ENCODE peak calls at places on chromosomes 1 and 21, in seven cellular contexts. U is fibroblast of mammary gland, S is foreskin fibroblast, G is adrenal gland, N is uterus, O is hepatocyte, E is AG04450. V is an unnamed sample.

GRCh38 chr1:166908942-166909341 is 32.9 kb upstream of the TADA1 start:
- DNase-seq in U (peak), S (no peak), G (no peak), N (no peak), O (no peak), E (no peak), V (no peak)

GRCh38 chr1:223556414-223557124 is 108.9 kb downstream of the CAPN8 start:
- DNase-seq in U (peak), S (peak), G (peak), N (no peak), O (peak), E (no peak), V (no peak)

GRCh38 chr1:38005195-38006007 is at the start of gene FHL3:
- DNase-seq in U (no peak), S (peak), G (peak), N (peak), O (peak), E (no peak), V (no peak)

GRCh38 chr1:48049823-48050539 is 52.8 kb upstream of the TRABD2B start:
- DNase-seq in U (no peak), S (no peak), G (no peak), N (no peak), O (peak), E (no peak), V (no peak)

GRCh38 chr1:203281033-203281432 is 24.3 kb upstream of the BTG2 start:
- DNase-seq in U (no peak), S (no peak), G (no peak), N (peak), O (peak), E (no peak), V (no peak)

GRCh38 chr1:33007190-33008050 is 29.3 kb downstream of the AK2 start:
- DNase-seq in U (peak), S (peak), G (peak), N (peak), O (peak), E (peak), V (peak)

GRCh38 chr1:67713071-67713806 is 28.2 kb downstream of the GADD45A start:
- DNase-seq in U (peak), S (peak), G (peak), N (peak), O (peak), E (peak), V (peak)

GRCh38 chr1:153465728-153466625 is 5.5 kb upstream of the S100A7 start:
- DNase-seq in U (peak), S (no peak), G (peak), N (peak), O (peak), E (no peak), V (no peak)

GRCh38 chr1:31885851-31886250 is 52.3 kb downstream of the PTP4A2 start:
- DNase-seq in U (no peak), S (no peak), G (no peak), N (no peak), O (no peak), E (no peak), V (no peak)

GRCh38 chr1:184050631-184051030 is 899 bp upstream of the TSEN15 start:
- DNase-seq in U (no peak), S (no peak), G (no peak), N (no peak), O (no peak), E (no peak), V (no peak)

GRCh38 chr1:201751872-201752271 is 77.1 kb upstream of the IPO9 start:
- DNase-seq in U (peak), S (peak), G (no peak), N (no peak), O (peak), E (no peak), V (no peak)

GRCh38 chr21:17726047-17726446 is 93.1 kb downstream of the C21orf91 start:
- DNase-seq in U (peak), S (no peak), G (no peak), N (no peak), O (no peak), E (no peak), V (no peak)

GRCh38 chr1:2534315-2534714 is 4.3 kb upstream of the HES5 start:
- DNase-seq in U (no peak), S (no peak), G (no peak), N (no peak), O (no peak), E (no peak), V (no peak)
- H3K4me3 ChIP-seq in U (no peak), S (no peak), G (no peak), N (no peak), O (no peak), E (no peak), V (no peak)

GRCh38 chr1:3529099-3529729 is 74.7 kb downstream of the ARHGEF16 start:
- DNase-seq in U (no peak), S (no peak), G (no peak), N (no peak), O (no peak), E (no peak), V (no peak)
- H3K4me3 ChIP-seq in U (no peak), S (no peak), G (no peak), N (no peak), O (no peak), E (no peak), V (no peak)

GRCh38 chr21:27423073-27423472 is 456.2 kb upstream of the ADAMTS5 start:
- DNase-seq in U (peak), S (peak), G (peak), N (peak), O (no peak), E (peak), V (peak)
- H3K4me3 ChIP-seq in U (no peak), S (no peak), G (no peak), N (no peak), O (no peak), E (no peak), V (no peak)

GRCh38 chr1:1114431-1114830 is 1.5 kb downstream of the C1orf159 start:
- DNase-seq in U (no peak), S (no peak), G (no peak), N (no peak), O (no peak), E (no peak), V (no peak)
- H3K4me3 ChIP-seq in U (no peak), S (no peak), G (no peak), N (no peak), O (no peak), E (no peak), V (no peak)

GRCh38 chr1:27149084-27149483 is 5.8 kb downstream of the SLC9A1 start:
- DNase-seq in U (no peak), S (no peak), G (no peak), N (no peak), O (no peak), E (no peak), V (no peak)

GRCh38 chr1:27149714-27150113 is 5.2 kb downstream of the SLC9A1 start:
- DNase-seq in U (no peak), S (no peak), G (no peak), N (no peak), O (no peak), E (no peak), V (no peak)

GRCh38 chr1:27145934-27146354 is 9.0 kb downstream of the SLC9A1 start:
- DNase-seq in U (peak), S (peak), G (peak), N (peak), O (peak), E (peak), V (peak)

GRCh38 chr1:27148591-27148990 is 6.3 kb downstream of the SLC9A1 start:
- DNase-seq in U (no peak), S (no peak), G (no peak), N (no peak), O (no peak), E (no peak), V (no peak)

DNA sequence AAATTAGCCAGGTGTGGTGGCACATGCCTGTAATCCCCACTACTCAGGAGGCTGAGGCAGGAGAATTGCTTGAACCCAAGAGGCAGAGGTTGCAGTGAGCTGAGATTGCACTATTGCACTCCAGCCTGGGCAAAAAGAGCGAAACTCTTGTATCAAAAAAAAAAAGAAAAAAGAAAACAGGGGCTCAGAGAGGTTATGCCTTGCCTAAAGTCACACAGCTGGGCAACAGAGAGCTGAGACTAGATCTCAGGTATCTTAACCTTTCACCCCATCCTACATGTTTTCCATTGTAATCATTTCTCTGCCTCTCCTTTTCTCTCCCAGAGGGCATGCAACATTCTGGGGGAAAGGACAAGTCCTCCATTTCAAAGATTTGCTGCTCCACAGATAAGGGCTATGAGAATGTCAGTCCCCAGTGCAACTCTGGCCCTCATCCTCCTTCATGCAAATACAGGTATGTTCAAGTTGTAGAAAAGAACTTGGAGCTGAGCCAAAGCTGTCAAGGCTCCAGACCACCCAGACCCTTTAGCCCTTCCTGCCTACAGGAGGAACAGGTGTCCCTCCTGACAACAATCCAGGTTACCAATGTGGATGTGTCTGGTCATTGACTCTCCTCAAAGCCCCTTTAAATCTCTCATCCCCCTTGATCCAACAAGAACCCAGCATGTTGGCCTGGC is 6.9 kb downstream of the SLC9A1 start:
- DNase-seq in U (no peak), S (no peak), G (no peak), N (no peak), O (no peak), E (no peak), V (no peak)
- H3K4me3 ChIP-seq in U (no peak), S (no peak), G (no peak), N (no peak), O (no peak), E (no peak), V (no peak)

GRCh38 chr1:210340751-210341328 is 12.1 kb downstream of the HHAT start:
- DNase-seq in U (no peak), S (no peak), G (no peak), N (no peak), O (no peak), E (no peak), V (no peak)

GRCh38 chr1:210339500-210339899 is 10.8 kb downstream of the HHAT start:
- DNase-seq in U (no peak), S (no peak), G (no peak), N (no peak), O (no peak), E (no peak), V (no peak)

GRCh38 chr1:210340311-210340710 is 11.6 kb downstream of the HHAT start:
- DNase-seq in U (no peak), S (no peak), G (no peak), N (no peak), O (no peak), E (no peak), V (no peak)

GRCh38 chr1:210344706-210345105 is 16.0 kb downstream of the HHAT start:
- DNase-seq in U (peak), S (peak), G (no peak), N (no peak), O (no peak), E (no peak), V (no peak)

DNA sequence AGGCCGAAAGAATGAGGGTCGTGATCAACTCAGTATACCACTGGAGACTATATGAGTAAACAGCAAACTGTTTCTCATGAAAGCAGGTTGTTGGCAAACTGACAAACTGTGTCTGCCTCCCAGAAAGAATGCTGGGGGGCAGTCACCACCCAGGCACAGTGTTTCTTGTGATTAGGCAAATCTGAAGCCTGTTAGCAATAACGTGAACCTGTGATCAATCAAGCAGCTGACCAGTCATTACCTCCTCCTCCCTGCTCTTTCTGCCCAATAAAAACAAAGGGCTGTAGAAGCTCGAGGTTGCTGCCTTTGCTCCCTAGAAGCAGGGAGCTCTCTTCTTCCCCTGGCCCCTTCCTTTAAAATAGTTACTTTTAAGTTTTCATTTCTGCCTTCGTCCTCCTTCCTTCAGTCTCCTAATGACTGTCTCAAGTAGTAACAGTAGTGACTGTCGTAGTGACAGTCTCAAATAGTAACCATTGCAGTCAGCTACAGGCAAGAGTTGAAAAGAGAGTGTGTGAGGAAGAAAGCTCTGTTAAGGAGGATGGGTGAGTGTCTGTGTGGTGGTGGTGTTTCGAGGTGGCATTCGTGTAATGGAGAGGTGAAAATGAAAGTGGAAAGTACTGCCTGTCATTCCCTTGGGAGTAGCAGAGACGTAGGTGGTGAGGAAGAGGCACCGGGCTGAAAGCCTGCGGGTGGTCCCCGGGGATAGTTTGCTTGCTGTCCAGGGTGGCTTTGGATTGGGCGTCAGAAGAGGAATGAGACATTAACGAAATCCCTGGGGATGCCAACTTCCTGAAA is 14.5 kb downstream of the HHAT start:
- DNase-seq in U (peak), S (no peak), G (peak), N (no peak), O (no peak), E (no peak), V (no peak)
- H3K4me3 ChIP-seq in U (no peak), S (peak), G (no peak), N (peak), O (no peak), E (peak), V (no peak)

DNA sequence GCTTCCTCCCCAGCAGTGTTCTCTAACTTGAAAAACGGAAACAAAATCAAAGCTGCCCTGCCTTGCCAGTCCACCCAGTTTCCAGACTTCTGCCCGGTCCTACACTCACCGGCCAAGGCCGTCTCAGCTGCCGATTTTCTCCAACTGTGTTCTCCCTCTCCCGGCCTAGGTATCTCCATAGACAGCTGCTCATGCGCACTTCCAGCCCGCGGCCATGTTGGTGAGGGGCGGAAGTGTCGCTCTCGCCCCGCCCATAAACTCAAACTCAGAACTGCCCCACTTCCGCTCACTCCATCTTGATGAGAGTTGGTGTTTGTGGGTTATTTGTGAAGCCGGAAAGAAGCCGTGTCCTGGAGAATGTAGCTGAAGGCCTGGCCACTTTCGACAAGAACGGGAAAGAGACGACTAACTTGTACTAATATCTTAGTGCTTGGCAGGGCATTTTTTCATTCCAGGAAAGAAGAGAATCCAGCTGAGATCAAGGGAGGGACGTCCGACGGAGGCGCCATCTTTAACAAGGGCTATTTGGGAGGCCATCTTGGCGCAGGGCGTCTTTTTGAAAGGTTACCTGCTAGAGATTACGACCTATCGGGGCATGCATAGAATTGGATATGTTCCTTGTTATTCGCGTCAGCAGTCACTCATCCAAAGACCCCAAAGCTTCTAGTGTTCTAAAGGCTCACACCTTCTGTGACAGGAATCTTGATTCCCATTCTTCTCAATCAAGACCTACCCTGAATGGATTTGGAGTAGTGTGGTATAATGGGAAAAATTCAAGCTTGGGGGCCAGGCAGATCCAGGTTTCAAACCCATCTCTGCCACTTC is at the start of gene USF1:
- DNase-seq in U (peak), S (peak), G (peak), N (peak), O (peak), E (peak), V (peak)
- H3K4me3 ChIP-seq in U (peak), S (peak), G (peak), N (peak), O (peak), E (peak), V (peak)

DNA sequence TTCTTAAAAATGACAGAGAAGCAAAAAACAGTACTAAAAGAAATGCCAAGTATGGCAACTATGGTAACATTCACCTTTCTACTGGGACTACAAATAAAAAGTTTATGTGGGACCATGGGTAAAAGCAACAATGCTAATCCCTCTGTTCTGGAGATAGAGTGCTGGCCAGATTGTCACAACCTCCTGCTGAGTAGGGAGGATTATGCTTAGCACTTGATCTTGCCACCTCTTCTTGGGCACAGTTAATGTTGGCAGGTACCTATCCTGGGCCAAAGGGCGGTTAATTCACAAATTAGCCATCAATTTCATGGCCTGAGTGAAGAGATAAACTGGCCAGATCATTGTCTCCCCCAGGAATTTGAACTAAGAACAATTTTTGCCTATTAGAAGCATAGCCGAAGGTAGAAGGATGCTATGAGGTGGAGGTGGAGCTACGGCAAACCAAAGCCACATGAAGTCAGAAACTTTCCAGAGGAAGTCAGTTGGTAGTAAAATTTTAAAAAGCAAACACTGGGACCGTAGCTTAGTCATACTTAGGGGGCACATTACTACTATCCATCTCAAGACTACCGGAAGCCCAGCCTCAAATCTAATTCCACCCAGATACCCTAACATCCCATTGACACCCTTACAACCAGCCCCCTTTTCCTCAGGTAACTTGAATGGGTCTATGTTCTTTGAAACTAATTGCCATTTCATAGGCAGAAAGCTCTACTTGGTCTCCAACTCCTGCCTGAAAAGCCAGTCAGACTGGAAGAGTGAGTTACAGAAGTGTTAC is 2.7 kb downstream of the SCYL3 start:
- DNase-seq in U (no peak), S (no peak), G (no peak), N (no peak), O (peak), E (no peak), V (no peak)
- H3K4me3 ChIP-seq in U (no peak), S (no peak), G (no peak), N (no peak), O (no peak), E (no peak), V (no peak)